ENCODE peak calls at places on chromosome 3, in four cellular contexts. S is AG20443, J is GM19239, Z is posterior cingulate gyrus. L is an unnamed sample.

GRCh38 chr3:142896201-142896755 is 7.4 kb upstream of the PCOLCE2 start:
- DNase-seq in S (peak), J (no peak), Z (no peak), L (no peak)

GRCh38 chr3:117059990-117060338 is 350.4 kb downstream of the TUSC7 start:
- DNase-seq in S (no peak), J (no peak), Z (no peak), L (no peak)

GRCh38 chr3:183385698-183386590 is 42.5 kb downstream of the MCF2L2 start:
- DNase-seq in S (peak), J (peak), Z (peak), L (peak)

GRCh38 chr3:190384241-190384863 is 3.6 kb upstream of the CLDN16 start:
- DNase-seq in S (peak), J (peak), Z (no peak), L (peak)

GRCh38 chr3:179668429-179668828 is 15.6 kb downstream of the USP13 start:
- DNase-seq in S (no peak), J (no peak), Z (no peak), L (no peak)

GRCh38 chr3:72329354-72329753 is 518.9 kb downstream of the SHQ1 start:
- DNase-seq in S (no peak), J (no peak), Z (peak), L (no peak)

GRCh38 chr3:1609416-1609815 is 489.2 kb upstream of the CNTN4 start:
- DNase-seq in S (no peak), J (no peak), Z (no peak), L (no peak)

GRCh38 chr3:89606151-89606550 is 498.7 kb downstream of the EPHA3 start:
- DNase-seq in S (no peak), J (no peak), Z (no peak), L (no peak)

GRCh38 chr3:141436180-141436579 is 50.6 kb upstream of the RASA2 start:
- DNase-seq in S (no peak), J (no peak), Z (no peak), L (no peak)

GRCh38 chr3:124813541-124813940 is 73.6 kb downstream of the ITGB5 start:
- DNase-seq in S (no peak), J (no peak), Z (no peak), L (no peak)

GRCh38 chr3:167380004-167380689 is at the start of gene ZBBX:
- DNase-seq in S (peak), J (peak), Z (peak), L (peak)

GRCh38 chr3:182294256-182294655 is 499.0 kb upstream of the ATP11B start:
- DNase-seq in S (no peak), J (no peak), Z (no peak), L (no peak)

GRCh38 chr3:189394599-189395121 is 222.9 kb downstream of the TPRG1 start:
- DNase-seq in S (no peak), J (no peak), Z (no peak), L (no peak)

GRCh38 chr3:114824014-114824413 is 323.1 kb downstream of the ZBTB20 start:
- DNase-seq in S (no peak), J (no peak), Z (no peak), L (no peak)

GRCh38 chr3:69642606-69643005 is 96.7 kb upstream of the MITF start:
- DNase-seq in S (no peak), J (no peak), Z (no peak), L (no peak)

GRCh38 chr3:174002543-174002942 is 605.0 kb downstream of the NLGN1 start:
- DNase-seq in S (no peak), J (no peak), Z (no peak), L (no peak)

GRCh38 chr3:159536876-159537275 is 451.8 kb upstream of the IL12A start:
- DNase-seq in S (no peak), J (no peak), Z (no peak), L (no peak)

GRCh38 chr3:100482181-100482580 is 10.2 kb upstream of the TMEM45A start:
- DNase-seq in S (no peak), J (no peak), Z (no peak), L (no peak)

GRCh38 chr3:53890726-53891499 is 746 bp downstream of the SELENOK start:
- DNase-seq in S (no peak), J (no peak), Z (no peak), L (no peak)

GRCh38 chr3:115982629-115983028 is 359.3 kb downstream of the GAP43 start:
- DNase-seq in S (no peak), J (no peak), Z (no peak), L (no peak)

GRCh38 chr3:14889943-14890342 is 57.4 kb upstream of the NR2C2 start:
- DNase-seq in S (no peak), J (no peak), Z (no peak), L (no peak)

GRCh38 chr3:27629381-27629780 is 92.7 kb downstream of the EOMES start:
- DNase-seq in S (no peak), J (no peak), Z (no peak), L (no peak)

GRCh38 chr3:89698208-89698830 is 590.9 kb downstream of the EPHA3 start:
- DNase-seq in S (no peak), J (no peak), Z (no peak), L (no peak)

GRCh38 chr3:161893972-161894371 is 397.4 kb downstream of the OTOL1 start:
- DNase-seq in S (no peak), J (no peak), Z (no peak), L (no peak)

GRCh38 chr3:135017494-135017893 is 222.4 kb downstream of the EPHB1 start:
- DNase-seq in S (no peak), J (no peak), Z (no peak), L (no peak)

GRCh38 chr3:172885704-172886103 is 135.2 kb downstream of the ECT2 start:
- DNase-seq in S (no peak), J (no peak), Z (no peak), L (no peak)